ENCODE peak calls at places on chromosomes 11 and 22, in ten cellular contexts. T, W, S, U, P, M, E, O, Q and Z are unnamed samples.

GRCh38 chr11:76385903-76386302 is 4.8 kb downstream of the GVQW3 start:
- DNase-seq in S (no peak), Q (no peak), U (no peak), E (no peak), T (no peak), M (no peak), W (no peak), P (peak; percentile 81), O (no peak), Z (no peak)

GRCh38 chr11:109424893-109425292 is 2.9 kb downstream of the C11orf87 start:
- DNase-seq in E (no peak), O (no peak), M (no peak), W (peak; percentile 31), S (peak; percentile 88), Q (no peak), P (peak; percentile 49), T (no peak), U (no peak), Z (no peak)

GRCh38 chr22:50018608-50019291 is 6.2 kb upstream of the IL17REL start:
- DNase-seq in S (no peak), Q (no peak), T (no peak), E (no peak), P (no peak), W (no peak), M (no peak), O (peak; percentile 26), U (no peak), Z (no peak)

GRCh38 chr11:88827018-88827676 is 238.6 kb downstream of the GRM5 start:
- DNase-seq in M (no peak), Q (no peak), T (no peak), U (no peak), S (no peak), O (no peak), P (no peak), W (no peak), E (no peak), Z (no peak)

GRCh38 chr11:12889243-12889642 is 119.9 kb upstream of the RASSF10 start:
- DNase-seq in S (no peak), M (no peak), U (peak; percentile 89), Q (peak; percentile 89), P (no peak), O (no peak), T (no peak), E (peak; percentile 82), W (peak; percentile 15), Z (no peak)

GRCh38 chr11:78099671-78100070 is 20.0 kb upstream of the NDUFC2 start:
- DNase-seq in Q (no peak), U (no peak), T (no peak), M (no peak), E (no peak), W (no peak), P (no peak), S (no peak), O (no peak), Z (no peak)

GRCh38 chr11:20913113-20913512 is 243.7 kb downstream of the NELL1 start:
- DNase-seq in P (no peak), T (no peak), E (no peak), Q (no peak), M (no peak), O (no peak), S (no peak), W (no peak), U (no peak), Z (no peak)

GRCh38 chr22:24580276-24580675 is 12.6 kb downstream of the LRRC75B start:
- DNase-seq in T (no peak), M (no peak), P (no peak), Q (peak; percentile 80), O (no peak), E (peak; percentile 86), S (no peak), U (peak; percentile 93), W (no peak), Z (no peak)

GRCh38 chr11:36455658-36456111 is 54.4 kb downstream of the TRAF6 start:
- DNase-seq in P (no peak), S (peak; percentile 34), Q (peak; percentile 98), M (peak; percentile 59), E (peak; percentile 97), W (peak; percentile 59), U (peak; percentile 100), T (peak; percentile 32), O (no peak), Z (no peak)

GRCh38 chr11:105577645-105578044 is 32.2 kb upstream of the GRIA4 start:
- DNase-seq in P (no peak), U (no peak), O (no peak), M (no peak), W (no peak), Q (peak; percentile 2), E (peak; percentile 34), T (no peak), S (no peak), Z (no peak)

GRCh38 chr11:35013514-35014191 is 97.2 kb downstream of the PDHX start:
- DNase-seq in U (peak; percentile 75), M (no peak), S (no peak), W (no peak), T (no peak), E (peak; percentile 29), O (peak; percentile 27), Q (peak; percentile 54), P (no peak), Z (no peak)

GRCh38 chr11:10450451-10451398 is 4.3 kb upstream of the AMPD3 start:
- DNase-seq in U (peak; percentile 25), W (peak; percentile 36), P (peak; percentile 77), E (peak; percentile 26), T (no peak), S (peak; percentile 65), Q (peak; percentile 6), O (peak; percentile 51), M (no peak), Z (no peak)

GRCh38 chr11:27183672-27184457 is 143.2 kb downstream of the BBOX1 start:
- DNase-seq in E (peak; percentile 84), Q (peak; percentile 61), P (peak; percentile 65), O (peak; percentile 6), S (peak; percentile 54), M (no peak), W (peak; percentile 63), U (peak; percentile 80), T (peak; percentile 43), Z (peak; percentile 60)